ENCODE peak calls at places on chromosome 21, in ten cellular contexts. P is neural progenitor cell, X is brain microvascular endothelial cell, J is dorsolateral prefrontal cortex, T is mucosa of descending colon, K is lower lobe of right lung, I is body of pancreas, Z is fibroblast of mammary gland, U is spleen, W is endothelial cell. D is an unnamed sample.

GRCh38 chr21:26966978-26967913 is at the start of gene ADAMTS5:
- DNase-seq in P (peak), X (peak), J (no peak), T (peak), K (peak), I (peak), Z (peak), U (peak), W (peak), D (peak)

GRCh38 chr21:32325706-32326105 is 27.1 kb downstream of the MRAP start:
- DNase-seq in P (no peak), X (no peak), J (no peak), T (no peak), K (no peak), I (no peak), Z (no peak), U (no peak), W (no peak), D (no peak)

GRCh38 chr21:32334980-32335471 is 36.4 kb downstream of the MRAP start:
- DNase-seq in P (peak), X (no peak), J (no peak), T (no peak), K (no peak), I (no peak), Z (no peak), U (no peak), W (no peak), D (no peak)

GRCh38 chr21:33028759-33029511 is 3.2 kb downstream of the OLIG2 start:
- DNase-seq in P (peak), X (no peak), J (no peak), T (no peak), K (no peak), I (no peak), Z (no peak), U (no peak), W (no peak), D (no peak)

GRCh38 chr21:25934771-25935224 is 200.0 kb downstream of the GABPA start:
- DNase-seq in P (no peak), X (peak), J (no peak), T (no peak), K (peak), I (peak), Z (peak), U (no peak), W (no peak), D (no peak)

GRCh38 chr21:15300131-15300530 is 235.3 kb upstream of the NRIP1 start:
- DNase-seq in P (no peak), X (no peak), J (no peak), T (no peak), K (no peak), I (no peak), Z (no peak), U (no peak), W (no peak), D (no peak)

GRCh38 chr21:38250991-38251418 is 5.8 kb upstream of the KCNJ15 start:
- DNase-seq in P (no peak), X (peak), J (no peak), T (no peak), K (no peak), I (no peak), Z (no peak), U (no peak), W (no peak), D (no peak)

GRCh38 chr21:14955936-14956520 is 108.8 kb downstream of the NRIP1 start:
- DNase-seq in P (no peak), X (no peak), J (no peak), T (no peak), K (no peak), I (no peak), Z (no peak), U (no peak), W (no peak), D (no peak)

GRCh38 chr21:28936721-28937120 is 56.0 kb downstream of the LTN1 start:
- DNase-seq in P (peak), X (no peak), J (no peak), T (no peak), K (no peak), I (no peak), Z (no peak), U (no peak), W (no peak), D (no peak)

GRCh38 chr21:28018741-28019669 is 973.7 kb downstream of the LTN1 start:
- DNase-seq in P (no peak), X (no peak), J (peak), T (no peak), K (no peak), I (peak), Z (no peak), U (no peak), W (no peak), D (no peak)

GRCh38 chr21:21232320-21232719 is 234.1 kb downstream of the NCAM2 start:
- DNase-seq in P (peak), X (peak), J (no peak), T (no peak), K (no peak), I (no peak), Z (peak), U (no peak), W (peak), D (no peak)

GRCh38 chr21:31991356-31992331 is 118.8 kb downstream of the HUNK start:
- DNase-seq in P (peak), X (no peak), J (no peak), T (no peak), K (no peak), I (no peak), Z (no peak), U (no peak), W (peak), D (no peak)

GRCh38 chr21:42154237-42155044 is 64.5 kb upstream of the ABCG1 start:
- DNase-seq in P (no peak), X (no peak), J (peak), T (no peak), K (no peak), I (peak), Z (no peak), U (no peak), W (no peak), D (no peak)

GRCh38 chr21:42436914-42437313 is 33.2 kb downstream of the UBASH3A start:
- DNase-seq in P (no peak), X (no peak), J (no peak), T (no peak), K (no peak), I (no peak), Z (no peak), U (peak), W (no peak), D (no peak)

GRCh38 chr21:38289697-38290096 is 32.9 kb downstream of the KCNJ15 start:
- DNase-seq in P (no peak), X (peak), J (no peak), T (no peak), K (peak), I (no peak), Z (peak), U (no peak), W (no peak), D (no peak)

GRCh38 chr21:21387891-21388290 is 389.7 kb downstream of the NCAM2 start:
- DNase-seq in P (no peak), X (no peak), J (no peak), T (no peak), K (no peak), I (no peak), Z (no peak), U (no peak), W (no peak), D (no peak)

GRCh38 chr21:34999397-34999941 is 49.6 kb downstream of the RUNX1 start:
- DNase-seq in P (no peak), X (no peak), J (no peak), T (no peak), K (no peak), I (no peak), Z (peak), U (no peak), W (no peak), D (no peak)
- TF ChIP-seq CTCF in P (no peak), X (no peak), J (no peak), T (no peak), K (no peak), I (no peak), Z (no peak), U (no peak), W (no peak), D (no peak)

DNA sequence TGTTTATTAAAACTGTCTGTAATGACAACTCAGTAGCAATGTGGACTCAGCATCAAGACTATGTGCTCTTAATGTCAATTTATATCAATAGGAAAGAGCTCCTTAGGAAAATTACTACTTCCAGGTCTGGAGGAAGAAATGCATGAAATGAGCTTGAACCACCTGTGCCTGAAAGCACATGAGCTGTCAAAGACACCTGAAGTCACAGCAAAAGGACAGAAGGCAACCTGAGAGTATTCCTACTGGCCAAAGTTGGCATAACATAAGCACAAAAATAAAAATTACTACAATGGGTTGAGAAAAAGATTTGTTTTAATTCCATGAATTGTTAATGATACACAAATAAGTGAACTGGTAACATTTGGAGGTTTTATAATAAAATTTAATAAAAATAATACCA is 13.4 kb upstream of the KRTAP7-1 start:
- DNase-seq in P (no peak), X (no peak), J (no peak), T (no peak), K (no peak), I (no peak), Z (no peak), U (no peak), W (no peak), D (no peak)
- TF ChIP-seq CTCF in P (peak), X (no peak), J (no peak), T (no peak), K (no peak), I (no peak), Z (no peak), U (no peak), W (peak), D (peak)

DNA sequence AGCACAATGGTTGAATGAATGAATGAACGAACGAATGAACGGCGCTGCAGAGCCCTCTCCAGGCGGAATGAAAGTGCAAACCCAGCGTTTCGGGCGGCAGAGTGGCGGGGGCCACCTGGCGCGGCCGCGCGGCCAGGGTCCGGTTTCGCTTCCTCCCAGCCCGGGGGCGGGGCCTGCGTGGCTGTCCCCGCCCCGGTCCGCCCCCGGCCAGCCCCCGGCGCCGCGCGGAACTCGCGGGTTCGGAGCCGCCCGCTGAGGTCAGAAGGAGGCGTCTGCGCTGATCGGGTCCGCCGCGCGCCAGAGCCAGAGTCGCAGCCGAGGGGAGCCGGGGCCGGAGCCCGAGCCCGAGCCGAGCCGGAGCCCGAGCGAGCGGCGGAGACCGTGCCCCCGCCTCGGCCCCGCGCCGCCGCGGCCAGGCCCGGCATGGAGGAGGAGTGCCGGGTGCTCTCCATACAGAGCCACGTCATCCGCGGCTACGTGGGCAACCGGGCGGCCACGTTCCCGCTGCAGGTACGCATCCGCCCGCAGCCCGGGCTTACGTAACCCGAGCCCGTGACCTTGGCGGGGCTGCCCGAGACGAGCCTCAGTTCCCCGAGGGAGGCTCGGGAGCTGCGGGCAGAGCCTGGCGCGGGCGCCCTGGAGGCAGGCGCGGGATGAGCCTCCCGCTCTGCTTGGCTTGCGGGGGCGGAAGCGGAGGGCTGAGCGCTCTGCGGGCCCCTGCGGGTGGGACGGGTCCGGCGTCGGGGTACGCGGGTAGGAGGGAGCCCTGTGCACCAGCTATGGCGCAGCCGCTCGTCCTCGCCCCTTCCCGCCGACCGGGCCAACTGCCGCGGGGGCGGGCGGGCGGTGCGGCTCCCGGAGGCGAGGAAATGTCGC is at the start of gene PDXK:
- DNase-seq in P (peak), X (peak), J (peak), T (peak), K (peak), I (peak), Z (peak), U (peak), W (peak), D (peak)
- TF ChIP-seq CTCF in P (peak), X (no peak), J (peak), T (no peak), K (no peak), I (no peak), Z (no peak), U (no peak), W (no peak), D (peak)

DNA sequence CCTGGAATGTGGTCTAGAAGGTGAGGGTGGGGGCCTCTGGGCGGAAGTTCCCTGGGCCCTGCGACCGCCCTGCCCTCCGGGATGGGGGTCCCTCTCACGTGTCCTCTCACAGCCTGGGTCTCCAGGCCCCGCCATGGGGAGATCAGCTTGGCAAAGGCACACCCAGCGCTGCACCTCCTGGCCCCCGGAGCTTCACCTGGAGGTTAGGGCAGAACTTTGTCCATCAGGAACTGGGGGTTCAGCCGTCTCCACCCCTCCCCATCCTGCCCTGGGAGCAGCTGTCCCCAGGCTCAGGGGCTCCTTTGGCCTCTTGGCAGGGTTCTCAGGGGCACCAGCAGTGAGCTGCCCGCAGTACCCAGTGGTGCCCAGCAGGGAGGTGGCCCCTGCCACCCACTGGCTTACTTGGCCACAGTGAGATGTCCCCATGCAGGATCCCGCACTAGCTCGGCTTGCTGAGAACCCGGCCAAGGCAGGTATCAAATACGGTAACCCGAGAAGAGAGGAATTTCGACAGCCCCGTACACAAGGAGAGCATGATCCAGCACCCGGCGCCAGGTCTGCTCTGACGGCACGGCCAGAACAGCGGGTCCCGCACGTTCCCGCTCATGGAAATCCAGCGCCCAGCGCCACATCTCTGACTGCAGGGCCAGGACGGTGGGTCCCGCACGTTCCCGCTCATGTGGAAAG is 36.7 kb downstream of the RRP1 start:
- DNase-seq in P (peak), X (no peak), J (no peak), T (no peak), K (peak), I (no peak), Z (no peak), U (peak), W (no peak), D (no peak)
- TF ChIP-seq CTCF in P (peak), X (peak), J (no peak), T (no peak), K (peak), I (no peak), Z (no peak), U (no peak), W (no peak), D (peak)

GRCh38 chr21:44297525-44298290 is 2.1 kb upstream of the PFKL start:
- DNase-seq in P (peak), X (peak), J (peak), T (peak), K (peak), I (peak), Z (peak), U (peak), W (peak), D (peak)
- TF ChIP-seq CTCF in P (peak), X (peak), J (peak), T (peak), K (peak), I (peak), Z (peak), U (peak), W (peak), D (peak)

GRCh38 chr21:17146426-17146825 is 366.4 kb upstream of the CXADR start:
- DNase-seq in P (no peak), X (no peak), J (no peak), T (no peak), K (no peak), I (no peak), Z (no peak), U (no peak), W (no peak), D (no peak)
- TF ChIP-seq CTCF in P (peak), X (no peak), J (no peak), T (no peak), K (no peak), I (no peak), Z (no peak), U (no peak), W (no peak), D (no peak)

GRCh38 chr21:45409466-45410150 is 4.6 kb downstream of the COL18A1 start:
- DNase-seq in P (no peak), X (no peak), J (no peak), T (peak), K (no peak), I (peak), Z (peak), U (peak), W (no peak), D (no peak)
- TF ChIP-seq CTCF in P (no peak), X (no peak), J (no peak), T (no peak), K (no peak), I (no peak), Z (no peak), U (no peak), W (no peak), D (no peak)

D was measured in progenitor cell of endocrine pancreas.